ENCODE peak calls at places on chromosome 3, in four cellular contexts. V, Z, L and B are unnamed samples.

GRCh38 chr3:130604806-130605205 is 87.8 kb downstream of the COL6A6 start:
- DNase-seq in V (no peak), Z (no peak), L (no peak), B (no peak)

GRCh38 chr3:195059471-195060216 is 211.3 kb downstream of the XXYLT1 start:
- DNase-seq in V (peak), Z (no peak), L (no peak), B (no peak)

GRCh38 chr3:18349197-18349798 is 75.8 kb downstream of the SATB1 start:
- DNase-seq in V (no peak), Z (no peak), L (no peak), B (no peak)

GRCh38 chr3:183265157-183265642 is 12.1 kb downstream of the B3GNT5 start:
- DNase-seq in V (peak), Z (no peak), L (no peak), B (no peak)

GRCh38 chr3:36792342-36792741 is 28.0 kb upstream of the DCLK3 start:
- DNase-seq in V (no peak), Z (no peak), L (no peak), B (no peak)

GRCh38 chr3:13244695-13245449 is 171.6 kb upstream of the IQSEC1 start:
- DNase-seq in V (no peak), Z (no peak), L (no peak), B (no peak)

GRCh38 chr3:12454808-12455121 is 29.5 kb upstream of the TSEN2 start:
- DNase-seq in V (no peak), Z (no peak), L (no peak), B (no peak)

GRCh38 chr3:33750216-33750558 is 32.1 kb upstream of the CLASP2 start:
- DNase-seq in V (no peak), Z (no peak), L (no peak), B (no peak)

GRCh38 chr3:177711637-177712036 is 514.4 kb upstream of the TBL1XR1 start:
- DNase-seq in V (no peak), Z (no peak), L (no peak), B (no peak)

GRCh38 chr3:194156095-194156494 is 20.1 kb downstream of the HES1 start:
- DNase-seq in V (no peak), Z (no peak), L (no peak), B (no peak)

GRCh38 chr3:43087249-43087776 is 18.6 kb downstream of the POMGNT2 start:
- DNase-seq in V (no peak), Z (no peak), L (no peak), B (no peak)

GRCh38 chr3:13238687-13239466 is 165.6 kb upstream of the IQSEC1 start:
- DNase-seq in V (no peak), Z (no peak), L (no peak), B (no peak)

GRCh38 chr3:129185774-129186173 is 2.1 kb upstream of the CNBP start:
- DNase-seq in V (no peak), Z (no peak), L (no peak), B (no peak)

GRCh38 chr3:105505167-105505566 is 138.5 kb downstream of the ALCAM start:
- DNase-seq in V (no peak), Z (no peak), L (no peak), B (no peak)

GRCh38 chr3:159776779-159777178 is 211.9 kb upstream of the IL12A start:
- DNase-seq in V (no peak), Z (no peak), L (no peak), B (no peak)

GRCh38 chr3:46695962-46696922 is 2.8 kb upstream of the ALS2CL start:
- DNase-seq in V (no peak), Z (no peak), L (no peak), B (no peak)

GRCh38 chr3:58353722-58354553 is 21.2 kb downstream of the PXK start:
- DNase-seq in V (no peak), Z (no peak), L (no peak), B (no peak)

GRCh38 chr3:98741121-98741716 is 21.9 kb upstream of the ST3GAL6 start:
- DNase-seq in V (no peak), Z (no peak), L (no peak), B (no peak)

GRCh38 chr3:183142199-183142598 is 20.3 kb downstream of the LAMP3 start:
- DNase-seq in V (no peak), Z (no peak), L (no peak), B (no peak)

GRCh38 chr3:127598841-127599570 is 795 bp downstream of the MCM2 start:
- DNase-seq in V (no peak), Z (no peak), L (no peak), B (no peak)